ENCODE peak calls at places on chromosomes 16 and 17, in eight cellular contexts. P is neural progenitor cell, R is fibroblast of pulmonary artery, W is adrenal gland, F is RWPE1, D is progenitor cell of endocrine pancreas, O is cardiac fibroblast, L is omental fat pad. N is an unnamed sample.

GRCh38 chr16:85136705-85137322 is 24.5 kb upstream of the CIBAR2 start:
- DNase-seq in P (no peak), R (peak), W (peak), F (peak), D (no peak), O (peak), L (no peak), N (no peak)

GRCh38 chr17:41415411-41415810 is 9.0 kb downstream of the KRT37 start:
- DNase-seq in P (no peak), R (no peak), W (no peak), F (no peak), D (no peak), O (no peak), L (no peak), N (no peak)

GRCh38 chr17:73401911-73402310 is 90.1 kb upstream of the CDC42EP4 start:
- DNase-seq in P (peak), R (peak), W (peak), F (no peak), D (no peak), O (peak), L (no peak), N (no peak)

GRCh38 chr17:77596491-77597420 is 361.7 kb upstream of the TNRC6C start:
- DNase-seq in P (no peak), R (no peak), W (no peak), F (no peak), D (no peak), O (no peak), L (no peak), N (peak)

GRCh38 chr17:65557349-65558310 is 3.8 kb downstream of the AXIN2 start:
- DNase-seq in P (no peak), R (peak), W (no peak), F (no peak), D (no peak), O (peak), L (no peak), N (no peak)

GRCh38 chr16:53080345-53081031 is 25.7 kb downstream of the CHD9 start:
- DNase-seq in P (no peak), R (peak), W (peak), F (peak), D (no peak), O (peak), L (no peak), N (no peak)

GRCh38 chr17:50923611-50924010 is 57.5 kb upstream of the TOB1 start:
- DNase-seq in P (no peak), R (no peak), W (peak), F (no peak), D (no peak), O (no peak), L (no peak), N (no peak)

GRCh38 chr17:37358098-37358829 is 17.5 kb upstream of the C17orf78 start:
- DNase-seq in P (peak), R (peak), W (peak), F (peak), D (peak), O (peak), L (peak), N (peak)

GRCh38 chr17:45137561-45138305 is 2.2 kb downstream of the ACBD4 start:
- DNase-seq in P (peak), R (no peak), W (no peak), F (no peak), D (no peak), O (no peak), L (no peak), N (no peak)

GRCh38 chr17:7356072-7356549 is 1.2 kb downstream of the TMEM95 start:
- DNase-seq in P (peak), R (peak), W (peak), F (peak), D (peak), O (peak), L (peak), N (peak)

GRCh38 chr16:57041182-57042156 is 50.9 kb upstream of the CPNE2 start:
- DNase-seq in P (no peak), R (no peak), W (no peak), F (no peak), D (no peak), O (no peak), L (no peak), N (no peak)

GRCh38 chr17:76735006-76735405 is 2.1 kb downstream of the SRSF2 start:
- DNase-seq in P (peak), R (peak), W (no peak), F (no peak), D (no peak), O (peak), L (no peak), N (no peak)

GRCh38 chr17:76644995-76645394 is 1.4 kb upstream of the ST6GALNAC1 start:
- DNase-seq in P (no peak), R (no peak), W (no peak), F (no peak), D (no peak), O (no peak), L (no peak), N (no peak)

GRCh38 chr16:57760357-57761160 is 25.0 kb downstream of the KATNB1 start:
- DNase-seq in P (no peak), R (no peak), W (no peak), F (no peak), D (no peak), O (no peak), L (no peak), N (no peak)

GRCh38 chr16:89193021-89193575 is 7.2 kb downstream of the SLC22A31 start:
- DNase-seq in P (peak), R (peak), W (no peak), F (peak), D (peak), O (peak), L (no peak), N (no peak)

GRCh38 chr17:59963738-59964454 is 644 bp downstream of the RNFT1 start:
- DNase-seq in P (peak), R (peak), W (peak), F (peak), D (no peak), O (peak), L (peak), N (no peak)

GRCh38 chr16:87457051-87457611 is 35.7 kb downstream of the ZCCHC14 start:
- DNase-seq in P (no peak), R (peak), W (no peak), F (peak), D (no peak), O (peak), L (no peak), N (no peak)

GRCh38 chr16:46918400-46918799 is 34.2 kb downstream of the GPT2 start:
- DNase-seq in P (no peak), R (no peak), W (no peak), F (no peak), D (no peak), O (no peak), L (no peak), N (no peak)

GRCh38 chr17:38942641-38943040 is 17.2 kb downstream of the LASP1NB start:
- DNase-seq in P (no peak), R (no peak), W (no peak), F (no peak), D (no peak), O (no peak), L (no peak), N (no peak)

GRCh38 chr17:38702900-38703741 is 2.0 kb upstream of the MLLT6 start:
- DNase-seq in P (no peak), R (no peak), W (no peak), F (no peak), D (no peak), O (no peak), L (no peak), N (no peak)

GRCh38 chr17:65638221-65638940 is 76.9 kb upstream of the AXIN2 start:
- DNase-seq in P (no peak), R (peak), W (no peak), F (no peak), D (no peak), O (peak), L (no peak), N (no peak)

GRCh38 chr16:34078697-34079096 is 619.3 kb downstream of the TP53TG3F start:
- DNase-seq in P (no peak), R (no peak), W (no peak), F (no peak), D (no peak), O (peak), L (no peak), N (no peak)

GRCh38 chr17:82117139-82118090 is 19.4 kb upstream of the FASN start:
- DNase-seq in P (no peak), R (no peak), W (no peak), F (no peak), D (no peak), O (no peak), L (no peak), N (no peak)

GRCh38 chr16:77951788-77952187 is 70.6 kb upstream of the CLEC3A start:
- DNase-seq in P (peak), R (no peak), W (no peak), F (peak), D (no peak), O (no peak), L (no peak), N (no peak)

GRCh38 chr16:70689970-70690905 is 4.4 kb upstream of the MTSS2 start:
- DNase-seq in P (no peak), R (no peak), W (no peak), F (no peak), D (no peak), O (no peak), L (no peak), N (no peak)

GRCh38 chr17:68248886-68249872 is 1.3 kb downstream of the AMZ2 start:
- DNase-seq in P (no peak), R (no peak), W (no peak), F (no peak), D (no peak), O (no peak), L (no peak), N (no peak)

GRCh38 chr17:60463157-60463820 is 41.0 kb downstream of the CHCT1 start:
- DNase-seq in P (no peak), R (peak), W (no peak), F (no peak), D (no peak), O (peak), L (no peak), N (no peak)

GRCh38 chr16:1156983-1157638 is 4.2 kb downstream of the CACNA1H start:
- DNase-seq in P (no peak), R (no peak), W (no peak), F (no peak), D (no peak), O (no peak), L (no peak), N (no peak)

GRCh38 chr16:3004781-3005284 is 7.9 kb upstream of the CLDN9 start:
- DNase-seq in P (peak), R (no peak), W (no peak), F (no peak), D (no peak), O (no peak), L (no peak), N (no peak)

GRCh38 chr17:38561416-38562214 is 44.1 kb downstream of the SRCIN1 start:
- DNase-seq in P (peak), R (no peak), W (no peak), F (no peak), D (no peak), O (no peak), L (no peak), N (no peak)

GRCh38 chr17:39212200-39212810 is 12.2 kb downstream of the RPL19 start:
- DNase-seq in P (no peak), R (no peak), W (no peak), F (no peak), D (no peak), O (peak), L (no peak), N (no peak)

GRCh38 chr17:57921342-57921741 is 33.9 kb downstream of the CUEDC1 start:
- DNase-seq in P (no peak), R (peak), W (peak), F (no peak), D (no peak), O (peak), L (no peak), N (no peak)

GRCh38 chr17:28406478-28406824 is 439 bp upstream of the SLC46A1 start:
- DNase-seq in P (peak), R (no peak), W (peak), F (no peak), D (no peak), O (no peak), L (no peak), N (no peak)

GRCh38 chr17:40777459-40777858 is 4.9 kb downstream of the KRT27 start:
- DNase-seq in P (no peak), R (no peak), W (no peak), F (no peak), D (no peak), O (no peak), L (no peak), N (no peak)

GRCh38 chr17:29590979-29591736 is 1.7 kb upstream of the GIT1 start:
- DNase-seq in P (peak), R (peak), W (no peak), F (peak), D (no peak), O (peak), L (no peak), N (no peak)

DNA sequence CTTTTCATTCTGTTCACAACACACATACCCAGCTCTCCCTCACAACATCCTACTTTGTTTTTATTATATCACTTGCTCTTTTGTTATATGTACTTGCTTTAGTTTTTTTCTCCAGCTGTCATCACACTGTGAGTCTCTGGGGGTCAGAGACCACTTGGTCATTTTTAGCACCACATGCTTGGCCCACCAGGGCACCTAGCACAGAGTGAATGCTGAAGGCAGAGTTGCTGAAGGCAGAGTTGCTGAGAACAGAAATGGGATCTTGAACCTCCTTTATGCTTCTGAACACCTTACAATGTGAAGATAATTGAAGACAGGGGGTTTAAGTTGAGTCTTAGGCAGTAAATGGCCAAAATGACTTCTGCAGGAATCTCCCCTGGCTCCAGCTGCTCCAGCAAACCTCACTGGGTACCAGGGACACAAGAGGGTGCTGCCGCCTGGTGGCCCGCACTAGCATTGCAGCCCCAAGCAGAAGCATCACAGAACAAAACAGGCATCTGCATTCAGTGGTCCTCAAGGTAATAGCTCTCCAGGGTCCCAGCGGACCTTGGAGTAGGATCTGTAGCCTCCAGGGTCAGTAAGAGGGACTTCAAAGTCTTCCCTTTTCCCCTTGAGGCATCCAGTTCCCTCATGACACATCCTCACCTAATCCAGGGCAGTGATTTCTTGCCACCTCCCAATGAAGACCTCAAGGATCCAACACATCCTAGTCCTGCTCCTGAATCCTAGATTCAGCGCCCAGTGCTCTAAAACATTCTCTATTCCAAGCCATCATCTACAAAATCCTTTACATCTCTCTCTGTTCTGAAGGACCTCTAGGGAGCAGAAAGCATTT is 1972.6 kb downstream of the TP53TG3F start:
- DNase-seq in P (no peak), R (no peak), W (no peak), F (no peak), D (no peak), O (no peak), L (no peak), N (no peak)
- TF ChIP-seq CTCF in P (peak), R (peak), W (peak), F (no peak), D (no peak), O (peak), L (no peak), N (no peak)

DNA sequence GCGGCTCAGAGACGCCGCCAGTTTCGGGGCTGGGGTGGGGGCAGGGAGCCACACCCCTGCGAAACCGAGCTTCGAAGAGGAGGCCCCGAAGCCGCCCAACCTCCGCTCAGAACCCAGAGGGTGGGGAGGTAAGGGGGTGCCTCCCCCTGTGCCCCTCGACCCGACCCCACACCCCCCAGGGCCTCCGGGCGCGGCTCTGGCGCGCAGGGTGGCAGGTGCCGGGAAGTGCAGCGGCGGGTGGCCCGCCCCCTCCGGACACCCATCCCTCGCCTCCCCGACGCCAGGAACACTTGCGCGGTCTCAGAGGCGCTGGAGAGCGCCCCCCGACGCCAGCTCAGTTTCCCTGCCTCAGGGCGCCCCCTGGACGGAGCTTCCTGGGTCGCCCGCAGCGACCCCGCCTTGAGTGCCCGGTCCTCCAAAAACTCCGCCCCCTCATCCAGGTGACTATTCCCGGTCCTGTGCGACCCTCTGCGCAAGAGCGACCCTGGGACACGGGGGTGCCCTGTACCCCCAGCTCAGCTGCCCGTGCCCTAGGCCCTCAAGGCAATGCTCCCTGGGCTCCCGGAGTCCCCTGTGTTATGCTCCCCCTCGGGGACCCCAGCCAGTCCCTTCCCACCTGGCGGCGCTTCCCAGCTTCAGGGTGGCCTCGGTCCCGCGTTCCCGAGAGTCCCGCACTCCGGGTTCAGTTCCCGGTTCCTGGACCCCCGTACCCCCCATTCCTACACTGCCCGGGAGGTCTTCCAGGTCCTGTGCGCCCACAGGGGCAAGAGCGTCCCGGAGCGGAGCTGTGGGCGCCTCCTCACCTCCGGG is 562 bp downstream of the PPL start:
- DNase-seq in P (peak), R (no peak), W (no peak), F (peak), D (peak), O (peak), L (no peak), N (no peak)
- TF ChIP-seq CTCF in P (peak), R (no peak), W (no peak), F (peak), D (peak), O (no peak), L (no peak), N (no peak)

GRCh38 chr17:63937319-63937718 is 5.2 kb upstream of the CD79B start:
- DNase-seq in P (no peak), R (no peak), W (no peak), F (no peak), D (no peak), O (no peak), L (no peak), N (no peak)
- TF ChIP-seq CTCF in P (no peak), R (no peak), W (no peak), F (no peak), D (no peak), O (no peak), L (no peak), N (no peak)

DNA sequence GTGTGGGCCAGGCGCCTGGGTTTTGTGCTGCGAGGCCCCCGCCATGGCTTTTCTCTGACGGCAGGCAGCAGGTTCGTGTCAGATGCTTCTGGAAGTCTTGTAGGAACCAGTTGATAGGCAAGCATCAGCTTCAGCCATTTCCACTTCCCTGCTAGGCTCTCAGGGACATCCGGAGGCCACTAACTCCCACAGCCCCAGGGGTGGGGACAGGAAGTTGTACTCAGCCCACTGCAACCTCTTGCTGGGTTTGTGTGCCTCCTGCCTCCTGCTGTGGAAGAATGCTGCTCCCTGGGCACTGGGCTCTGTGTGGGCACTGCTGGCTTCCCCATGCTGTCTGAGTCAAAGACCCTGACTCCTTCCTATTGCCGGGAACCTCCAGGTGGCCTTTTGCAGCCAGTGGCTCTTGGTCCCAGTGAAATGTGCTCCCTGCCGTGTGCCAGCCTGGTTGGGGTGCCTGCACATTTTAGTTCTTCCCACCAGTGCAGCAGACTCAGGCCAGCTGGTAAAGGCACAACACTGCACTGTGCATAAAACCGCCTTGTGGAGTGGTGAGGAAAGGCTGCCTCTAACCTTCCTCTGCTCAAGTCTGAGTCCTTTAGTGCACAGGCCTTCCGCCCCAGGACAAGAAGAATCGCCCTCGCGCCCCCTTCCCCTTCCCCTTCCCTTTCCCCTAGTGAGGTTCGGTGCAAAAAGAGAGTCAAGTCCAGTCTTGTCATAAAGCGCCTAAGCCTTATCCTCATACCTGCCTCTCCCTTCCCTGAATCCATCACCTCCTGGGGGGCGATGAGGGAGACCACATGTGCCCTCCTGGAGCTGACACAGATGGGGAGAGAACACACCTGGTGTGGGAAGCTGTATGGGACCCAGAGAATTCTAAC is 16.6 kb downstream of the LDHD start:
- DNase-seq in P (no peak), R (no peak), W (no peak), F (no peak), D (no peak), O (no peak), L (no peak), N (no peak)
- TF ChIP-seq CTCF in P (no peak), R (no peak), W (no peak), F (no peak), D (no peak), O (no peak), L (no peak), N (peak)

GRCh38 chr17:2054740-2055493 is at the start of gene HIC1:
- DNase-seq in P (peak), R (peak), W (peak), F (peak), D (peak), O (peak), L (no peak), N (peak)
- TF ChIP-seq CTCF in P (peak), R (peak), W (peak), F (peak), D (peak), O (peak), L (no peak), N (peak)

GRCh38 chr16:11034005-11034404 is 89.6 kb downstream of the CLEC16A start:
- DNase-seq in P (no peak), R (peak), W (no peak), F (no peak), D (no peak), O (peak), L (no peak), N (no peak)

GRCh38 chr16:11034481-11034931 is 90.1 kb downstream of the CLEC16A start:
- DNase-seq in P (no peak), R (no peak), W (no peak), F (no peak), D (no peak), O (peak), L (no peak), N (no peak)

GRCh38 chr16:11036868-11037410 is 92.6 kb downstream of the CLEC16A start:
- DNase-seq in P (no peak), R (no peak), W (no peak), F (no peak), D (no peak), O (no peak), L (no peak), N (peak)

GRCh38 chr16:11036040-11036439 is 91.7 kb downstream of the CLEC16A start:
- DNase-seq in P (peak), R (no peak), W (no peak), F (no peak), D (no peak), O (no peak), L (no peak), N (no peak)

GRCh38 chr16:11035096-11035495 is 90.7 kb downstream of the CLEC16A start:
- DNase-seq in P (no peak), R (no peak), W (no peak), F (no peak), D (no peak), O (no peak), L (no peak), N (no peak)
- TF ChIP-seq CTCF in P (no peak), R (no peak), W (no peak), F (no peak), D (no peak), O (no peak), L (no peak), N (no peak)

GRCh38 chr17:49788443-49789277 is at the start of gene KAT7:
- DNase-seq in P (peak), R (peak), W (peak), F (peak), D (peak), O (peak), L (peak), N (peak)
- TF ChIP-seq CTCF in P (no peak), R (no peak), W (no peak), F (no peak), D (no peak), O (no peak), L (no peak), N (no peak)

N was measured in suprapubic skin.